ENCODE peak calls at places on chromosomes 1 and 21, in nine cellular contexts. U is CD8-positive, alpha-beta T cell; H is GM23248; C is fibroblast of lung; Y is CD14-positive monocyte; B is left cardiac atrium; K is MCF 10A; L is stimulated activated CD8-positive, alpha-beta memory T cell treated with anti-CD3 and anti-CD28 coated beads, Interleukin-12 subunit alpha, Interleukin-12 subunit beta, amount 100 ng/mL, for 1 hour; W is skeletal muscle cell. J is an unnamed sample.

GRCh38 chr1:172779501-172779900 is 120.6 kb downstream of the FASLG start:
- DNase-seq in U (no peak), H (peak), C (no peak), Y (no peak), B (no peak), K (no peak), L (no peak), W (no peak), J (no peak)

GRCh38 chr21:31752352-31752751 is 20.4 kb upstream of the SCAF4 start:
- DNase-seq in U (no peak), H (peak), C (peak), Y (no peak), B (no peak), K (peak), L (no peak), W (no peak), J (peak)

GRCh38 chr1:160519542-160520435 is 3.3 kb downstream of the SLAMF6 start:
- DNase-seq in U (peak), H (no peak), C (no peak), Y (no peak), B (no peak), K (peak), L (no peak), W (no peak), J (peak)

GRCh38 chr1:241464985-241465384 is 54.6 kb downstream of the FH start:
- DNase-seq in U (no peak), H (no peak), C (no peak), Y (no peak), B (no peak), K (no peak), L (no peak), W (no peak), J (no peak)

GRCh38 chr1:222815367-222815765 is 527 bp downstream of the DISP1 start:
- DNase-seq in U (peak), H (peak), C (peak), Y (peak), B (peak), K (peak), L (peak), W (no peak), J (peak)

GRCh38 chr21:41251961-41252642 is 64.5 kb upstream of the FAM3B start:
- DNase-seq in U (no peak), H (peak), C (peak), Y (no peak), B (no peak), K (no peak), L (no peak), W (no peak), J (no peak)

GRCh38 chr1:205523891-205524793 is 19.7 kb downstream of the CDK18 start:
- DNase-seq in U (peak), H (peak), C (peak), Y (peak), B (peak), K (peak), L (peak), W (no peak), J (peak)

GRCh38 chr1:202259705-202260104 is 66.1 kb downstream of the LGR6 start:
- DNase-seq in U (no peak), H (no peak), C (no peak), Y (no peak), B (no peak), K (no peak), L (no peak), W (no peak), J (no peak)

GRCh38 chr1:151513626-151514101 is 2.5 kb downstream of the CGN start:
- DNase-seq in U (no peak), H (peak), C (no peak), Y (no peak), B (no peak), K (peak), L (no peak), W (no peak), J (peak)

GRCh38 chr1:36391271-36391670 is 5.5 kb upstream of the STK40 start:
- DNase-seq in U (no peak), H (no peak), C (no peak), Y (no peak), B (no peak), K (no peak), L (no peak), W (no peak), J (no peak)

GRCh38 chr21:42381347-42381984 is 14.4 kb downstream of the TMPRSS3 start:
- DNase-seq in U (peak), H (peak), C (peak), Y (no peak), B (no peak), K (peak), L (no peak), W (no peak), J (peak)

GRCh38 chr1:172976222-172977041 is 74.3 kb downstream of the TNFSF18 start:
- DNase-seq in U (no peak), H (peak), C (peak), Y (no peak), B (no peak), K (peak), L (no peak), W (peak), J (peak)

GRCh38 chr1:23478896-23479790 is 4.8 kb downstream of the ASAP3 start:
- DNase-seq in U (no peak), H (peak), C (peak), Y (no peak), B (peak), K (peak), L (no peak), W (peak), J (no peak)

GRCh38 chr1:233107130-233107529 is 156.7 kb downstream of the NTPCR start:
- DNase-seq in U (no peak), H (peak), C (no peak), Y (no peak), B (no peak), K (peak), L (no peak), W (no peak), J (peak)

GRCh38 chr21:42281196-42281680 is 34.0 kb downstream of the TFF3 start:
- DNase-seq in U (no peak), H (no peak), C (no peak), Y (no peak), B (no peak), K (no peak), L (no peak), W (no peak), J (no peak)

GRCh38 chr21:38691626-38692025 is 114.1 kb upstream of the ETS2 start:
- DNase-seq in U (no peak), H (no peak), C (no peak), Y (no peak), B (no peak), K (no peak), L (no peak), W (no peak), J (no peak)

GRCh38 chr1:42142894-42143675 is 10.1 kb upstream of the GUCA2B start:
- DNase-seq in U (no peak), H (no peak), C (peak), Y (no peak), B (no peak), K (no peak), L (no peak), W (no peak), J (peak)

GRCh38 chr1:21904725-21905520 is 32.2 kb downstream of the HSPG2 start:
- DNase-seq in U (no peak), H (peak), C (peak), Y (no peak), B (peak), K (peak), L (no peak), W (peak), J (peak)

GRCh38 chr1:54777431-54777830 is 13.1 kb upstream of the PARS2 start:
- DNase-seq in U (no peak), H (no peak), C (no peak), Y (no peak), B (no peak), K (no peak), L (no peak), W (no peak), J (no peak)

GRCh38 chr1:26820784-26821269 is 5.7 kb upstream of the ZDHHC18 start:
- DNase-seq in U (peak), H (no peak), C (no peak), Y (peak), B (no peak), K (no peak), L (no peak), W (no peak), J (no peak)

J was measured in epithelial cell of esophagus.